ENCODE peak calls at places on chromosomes 4 and X, in four cellular contexts. A, C, I and J are unnamed samples.

GRCh38 chr4:102299708-102300107 is 45.6 kb downstream of the SLC39A8 start:
- DNase-seq in A (no peak), C (peak; percentile 68), I (no peak), J (peak; percentile 23)

GRCh38 chr4:7735961-7736360 is 203.7 kb downstream of the AFAP1 start:
- DNase-seq in A (no peak), I (no peak), C (no peak), J (no peak)

GRCh38 chrX:106619797-106620196 is 8.0 kb downstream of the RADX start:
- DNase-seq in A (no peak), I (no peak), C (no peak), J (no peak)

GRCh38 chr4:169601016-169601771 is 11.2 kb downstream of the NEK1 start:
- DNase-seq in I (no peak), A (no peak), C (no peak), J (no peak)

GRCh38 chr4:123978637-123979036 is 582.0 kb downstream of the SPRY1 start:
- DNase-seq in I (no peak), A (no peak), C (no peak), J (no peak)

GRCh38 chrX:19193584-19193983 is 71.3 kb upstream of the ADGRG2 start:
- DNase-seq in C (no peak), A (no peak), I (no peak), J (no peak)

GRCh38 chr4:149914521-149915115 is 99.0 kb upstream of the IQCM start:
- DNase-seq in A (no peak), I (no peak), C (peak; percentile 32), J (no peak)

GRCh38 chrX:72045552-72046277 is 86.0 kb downstream of the RTL5 start:
- DNase-seq in I (no peak), A (peak; percentile 70), C (no peak), J (no peak)

GRCh38 chr4:61425315-61425714 is 225.2 kb downstream of the ADGRL3 start:
- DNase-seq in I (no peak), A (no peak), C (no peak), J (no peak)

GRCh38 chr4:188297873-188298272 is 158.6 kb downstream of the TRIML1 start:
- DNase-seq in C (no peak), I (no peak), A (no peak), J (no peak)

GRCh38 chrX:15946783-15947550 is 92.4 kb upstream of the AP1S2 start:
- DNase-seq in I (no peak), A (no peak), C (no peak), J (no peak)

GRCh38 chr4:44662623-44663006 is 11.2 kb upstream of the YIPF7 start:
- DNase-seq in I (no peak), A (no peak), C (no peak), J (no peak)

GRCh38 chrX:123525131-123525725 is 207.6 kb downstream of the THOC2 start:
- DNase-seq in I (no peak), A (no peak), C (no peak), J (no peak)

GRCh38 chr4:3417448-3417847 is 24.3 kb upstream of the HGFAC start:
- DNase-seq in I (peak; percentile 5), A (no peak), C (no peak), J (no peak)

GRCh38 chr4:53582194-53582593 is 9.1 kb downstream of the LNX1 start:
- DNase-seq in A (no peak), I (no peak), C (no peak), J (no peak)

GRCh38 chrX:108732630-108733321 is 3.6 kb downstream of the IRS4 start:
- DNase-seq in I (no peak), A (no peak), C (no peak), J (peak; percentile 81)

GRCh38 chr4:26197018-26197779 is 123.6 kb upstream of the RBPJ start:
- DNase-seq in I (no peak), C (no peak), A (peak; percentile 56), J (no peak)

GRCh38 chr4:121192500-121192899 is 28.4 kb upstream of the TNIP3 start:
- DNase-seq in A (no peak), C (no peak), I (no peak), J (no peak)

GRCh38 chrX:151987108-151987507 is 12.6 kb upstream of the GABRE start:
- DNase-seq in C (no peak), I (no peak), A (no peak), J (no peak)

GRCh38 chrX:355329-356050 is 31.2 kb downstream of the PPP2R3B start:
- DNase-seq in I (no peak), C (no peak), A (no peak), J (no peak)

GRCh38 chrX:357693-358471 is 28.8 kb downstream of the PPP2R3B start:
- DNase-seq in C (no peak), A (no peak), I (no peak), J (no peak)

GRCh38 chrX:357035-357692 is 29.5 kb downstream of the PPP2R3B start:
- DNase-seq in C (no peak), A (no peak), I (no peak), J (no peak)

GRCh38 chrX:358651-359143 is 28.0 kb downstream of the PPP2R3B start:
- DNase-seq in I (no peak), C (no peak), A (no peak), J (no peak)

DNA sequence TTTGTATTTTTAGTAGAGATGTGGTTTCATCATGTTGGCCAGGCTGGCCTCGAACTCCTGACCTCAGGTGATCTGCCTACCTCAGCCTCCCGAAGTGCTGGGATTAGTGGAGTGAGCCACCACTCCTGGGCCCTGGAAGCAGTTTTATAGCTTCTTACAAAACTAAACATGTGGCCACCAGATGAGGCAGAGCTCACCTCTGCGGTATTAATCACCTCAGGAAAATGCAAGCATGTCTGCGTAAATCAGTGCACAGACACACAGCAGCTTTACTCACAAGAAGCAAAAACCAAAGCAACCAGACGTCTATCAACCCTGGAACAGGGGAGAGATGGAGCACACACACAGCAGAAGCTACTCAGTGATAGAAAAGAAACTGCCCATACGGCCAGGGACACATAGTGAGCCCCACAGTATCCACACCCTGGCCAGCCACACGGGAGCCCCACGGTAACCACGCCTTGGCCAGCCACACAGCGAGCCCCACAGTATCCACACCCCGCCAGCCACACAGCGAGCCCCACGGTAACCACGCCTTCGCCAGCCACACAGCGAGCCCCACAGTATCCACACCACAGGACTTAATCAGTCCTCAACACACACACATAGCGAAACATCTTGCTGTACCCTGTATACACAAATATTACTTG is 30.2 kb downstream of the PPP2R3B start:
- DNase-seq in I (no peak), A (no peak), C (no peak), J (no peak)
- H3K4me3 ChIP-seq in I (no peak overlapping the region), A (no peak overlapping the region), C (no peak overlapping the region), J (no peak overlapping the region)

DNA sequence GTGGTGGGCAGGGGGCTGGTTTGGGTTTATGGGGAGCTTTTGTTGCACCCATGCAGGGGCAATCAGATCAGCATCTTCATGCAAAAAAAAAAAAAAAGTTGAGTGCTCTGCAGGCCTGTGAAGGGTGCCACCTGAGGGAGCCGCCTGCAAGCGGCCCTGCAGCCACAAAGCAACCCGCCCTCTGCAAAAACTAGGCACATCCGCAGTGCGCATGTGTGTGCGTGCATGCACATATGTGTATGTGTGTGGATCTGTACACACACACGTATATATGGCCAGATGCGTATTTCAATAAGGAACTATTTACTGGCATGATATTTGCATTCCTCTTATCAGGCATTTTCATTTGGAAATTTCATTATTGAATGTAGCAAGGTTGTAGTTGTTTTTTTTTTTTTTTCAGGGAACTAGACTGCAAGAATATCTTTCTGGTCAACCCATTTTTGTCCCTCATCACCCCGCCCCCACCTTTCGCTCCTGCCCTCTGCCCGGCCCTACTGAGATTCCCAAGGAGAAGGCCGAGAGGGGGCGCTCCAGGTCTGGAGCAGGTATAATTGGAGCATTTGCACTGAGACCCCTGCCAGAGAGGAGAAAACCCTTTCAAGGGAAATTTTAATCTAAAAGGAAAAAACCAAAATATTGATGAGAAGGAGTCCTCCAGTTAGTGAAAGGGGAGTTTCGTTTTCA is 18.1 kb downstream of the CCNQ start:
- DNase-seq in C (peak; percentile 64), I (no peak), A (no peak), J (no peak)
- TF ChIP-seq CTCF in C (peak; percentile 64), I (no peak), A (no peak), J (no peak)

GRCh38 chr4:184168406-184169019 is 49.2 kb downstream of the ENPP6 start:
- DNase-seq in I (peak; percentile 59), A (peak; percentile 43), C (peak; percentile 80), J (peak; percentile 44)
- TF ChIP-seq POLR2A in I (no peak), A (no peak), C (no peak), J (no peak)

DNA sequence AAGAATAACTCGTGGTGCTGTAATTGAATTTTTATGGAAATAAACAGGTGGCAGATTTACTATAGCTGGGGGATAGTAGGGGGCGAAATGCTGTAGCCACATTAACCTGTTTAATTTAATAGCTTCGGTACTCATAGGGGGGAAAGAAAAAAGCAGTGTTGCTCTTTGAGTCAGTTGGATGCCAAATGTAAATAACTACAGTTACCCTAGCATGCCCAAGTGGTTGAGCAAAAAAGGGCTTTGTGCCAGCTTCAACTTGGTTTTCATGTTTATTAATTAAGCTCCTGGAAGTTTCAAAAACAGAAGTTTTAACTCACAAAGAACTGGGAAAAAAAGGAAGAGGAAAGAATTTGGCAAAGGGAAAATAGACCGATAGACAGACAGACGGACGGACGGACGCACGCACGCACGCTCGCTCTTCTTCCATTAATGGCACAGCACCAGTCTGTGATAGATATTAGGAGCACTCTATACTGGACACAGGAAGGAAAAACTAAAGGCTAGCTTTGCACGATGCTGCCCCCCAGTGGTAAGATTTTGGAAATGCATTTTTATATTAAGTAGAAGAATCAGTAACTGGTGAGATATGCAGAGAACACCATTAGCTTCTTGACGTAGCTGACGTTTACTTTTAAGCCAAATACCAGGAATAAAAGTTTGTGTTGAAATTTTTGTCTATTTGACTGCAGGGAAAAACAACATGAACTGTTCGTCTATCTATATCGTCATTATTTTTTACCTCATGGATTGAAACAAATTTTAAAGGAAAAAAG is 151.8 kb downstream of the SLC7A11 start:
- DNase-seq in A (peak; percentile 28), C (peak; percentile 67), I (peak; percentile 15), J (peak; percentile 53)
- H3K4me3 ChIP-seq in A (no peak overlapping the region), C (no peak overlapping the region), I (no peak overlapping the region), J (no peak overlapping the region)

GRCh38 chr4:89838005-89838404 is 1.0 kb upstream of the SNCA start:
- DNase-seq in C (peak; percentile 12), A (no peak), I (no peak), J (no peak)

GRCh38 chr4:89839558-89839957 is 2.6 kb upstream of the SNCA start:
- DNase-seq in C (no peak), A (no peak), I (no peak), J (no peak)

GRCh38 chr4:89836031-89836777 is 757 bp downstream of the SNCA start:
- DNase-seq in I (no peak), C (peak; percentile 12), A (no peak), J (no peak)

GRCh38 chr4:89836897-89837384 is at the start of gene SNCA:
- DNase-seq in C (peak; percentile 11), I (peak; percentile 28), A (peak; percentile 28), J (peak; percentile 58)

GRCh38 chr4:89837385-89837995 is 529 bp upstream of the SNCA start:
- DNase-seq in A (no peak), C (peak; percentile 6), I (no peak), J (peak; percentile 88)
- TF ChIP-seq CTCF in A (no peak), C (no peak), I (no peak), J (no peak)